ENCODE peak calls at places on chromosomes 11 and 22, in ten cellular contexts. Y is heart right ventricle, X is IMR-90, F is right lobe of liver, A is right atrium auricular region, V is GM23338, D is spleen, K is NB4, M is kidney, B is foreskin fibroblast. Z is an unnamed sample.

GRCh38 chr11:269146-269890 is 8.9 kb upstream of the NLRP6 start:
- DNase-seq in F (no peak), M (peak), D (peak), B (no peak), X (no peak), Y (no peak), A (peak), V (peak), K (peak), Z (no peak)

GRCh38 chr11:72821920-72822799 is 7.9 kb downstream of the ATG16L2 start:
- DNase-seq in Y (peak), F (peak), V (peak), D (peak), B (peak), K (no peak), A (peak), M (peak), X (peak), Z (peak)

GRCh38 chr11:31995525-31996123 is 95.2 kb upstream of the RCN1 start:
- DNase-seq in A (no peak), K (peak), V (no peak), X (peak), F (no peak), Y (no peak), M (no peak), D (no peak), B (peak), Z (no peak)

GRCh38 chr22:43303751-43304150 is 39.4 kb downstream of the SCUBE1 start:
- DNase-seq in A (no peak), K (no peak), B (no peak), X (no peak), M (no peak), V (no peak), F (no peak), D (no peak), Y (no peak), Z (no peak)

GRCh38 chr22:36125434-36125833 is 35.1 kb downstream of the APOL3 start:
- DNase-seq in D (no peak), A (no peak), K (no peak), F (no peak), X (no peak), M (no peak), V (no peak), Y (no peak), B (no peak), Z (no peak)

GRCh38 chr11:30346068-30346688 is 23.3 kb downstream of the ARL14EP start:
- DNase-seq in X (peak), A (no peak), M (no peak), D (no peak), Y (no peak), V (peak), K (peak), B (peak), F (no peak), Z (no peak)

GRCh38 chr11:61647529-61647928 is 32.7 kb upstream of the DAGLA start:
- DNase-seq in A (no peak), K (no peak), B (no peak), X (no peak), Y (no peak), D (no peak), V (no peak), M (no peak), F (no peak), Z (no peak)

GRCh38 chr11:77091146-77091940 is 11.3 kb upstream of the OMP start:
- DNase-seq in M (peak), V (peak), X (peak), B (peak), K (peak), F (peak), D (peak), Y (peak), A (peak), Z (peak)

GRCh38 chr11:6433998-6434650 is 6.7 kb downstream of the HPX start:
- DNase-seq in K (no peak), B (no peak), A (no peak), V (no peak), X (no peak), M (no peak), D (no peak), Y (no peak), F (no peak), Z (no peak)

GRCh38 chr22:38205261-38206128 is 3.7 kb downstream of the MAFF start:
- DNase-seq in X (peak), A (peak), V (no peak), D (no peak), B (peak), M (peak), Y (peak), K (no peak), F (no peak), Z (peak)

GRCh38 chr11:77189588-77190210 is 61.7 kb downstream of the MYO7A start:
- DNase-seq in M (peak), K (no peak), V (no peak), X (no peak), D (no peak), F (no peak), B (no peak), A (no peak), Y (no peak), Z (peak)

GRCh38 chr11:110866081-110866480 is 153.8 kb upstream of the ARHGAP20 start:
- DNase-seq in X (no peak), M (no peak), F (no peak), A (no peak), V (no peak), K (no peak), B (peak), Y (no peak), D (no peak), Z (no peak)

GRCh38 chr11:121661796-121662508 is 209.2 kb upstream of the SORL1-AS1 start:
- DNase-seq in B (peak), F (no peak), K (no peak), Y (no peak), M (no peak), D (no peak), V (no peak), A (no peak), X (peak), Z (no peak)

GRCh38 chr11:63869171-63869591 is 30.3 kb downstream of the MARK2 start:
- DNase-seq in Y (no peak), X (no peak), F (no peak), V (no peak), D (no peak), M (peak), B (no peak), A (no peak), K (peak), Z (no peak)

GRCh38 chr22:30654361-30654760 is 13.3 kb downstream of the DUSP18 start:
- DNase-seq in V (no peak), K (no peak), X (no peak), D (no peak), M (peak), A (no peak), Y (no peak), F (no peak), B (no peak), Z (no peak)

GRCh38 chr11:65585396-65586246 is 9.8 kb downstream of the EHBP1L1 start:
- DNase-seq in V (peak), X (no peak), M (no peak), B (peak), F (no peak), D (no peak), K (no peak), Y (no peak), A (no peak), Z (no peak)

GRCh38 chr11:11856638-11857037 is 14.9 kb downstream of the USP47 start:
- DNase-seq in A (no peak), V (no peak), B (peak), K (peak), M (no peak), Y (no peak), X (no peak), D (no peak), F (no peak), Z (no peak)

GRCh38 chr22:37552560-37553163 is 7.6 kb upstream of the CDC42EP1 start:
- DNase-seq in X (peak), D (no peak), A (no peak), K (no peak), B (peak), Y (peak), M (peak), V (peak), F (no peak), Z (no peak)

GRCh38 chr11:94912806-94913205 is 60.5 kb downstream of the CWC15 start:
- DNase-seq in B (no peak), D (no peak), F (no peak), A (no peak), K (no peak), Y (no peak), M (no peak), V (no peak), X (no peak), Z (no peak)

GRCh38 chr11:111565111-111565720 is 24.7 kb downstream of the LAYN start:
- DNase-seq in X (peak), F (peak), M (no peak), A (peak), B (peak), D (no peak), V (peak), K (peak), Y (peak), Z (no peak)

GRCh38 chr11:117604349-117604995 is 192.5 kb downstream of the DSCAML1 start:
- DNase-seq in X (peak), K (no peak), A (no peak), D (no peak), V (no peak), F (no peak), B (peak), M (no peak), Y (no peak), Z (no peak)

GRCh38 chr11:13550761-13551160 is 55.0 kb upstream of the PTH start:
- DNase-seq in X (no peak), M (no peak), K (no peak), D (no peak), F (no peak), B (no peak), A (no peak), V (no peak), Y (no peak), Z (no peak)

GRCh38 chr11:122731500-122731913 is 76.0 kb downstream of the UBASH3B start:
- DNase-seq in X (peak), K (no peak), V (no peak), A (no peak), Y (no peak), B (peak), M (no peak), D (no peak), F (no peak), Z (no peak)

GRCh38 chr11:105910095-105910715 is 111.8 kb downstream of the MSANTD4 start:
- DNase-seq in B (peak), X (peak), V (no peak), Y (no peak), A (no peak), K (no peak), D (no peak), M (no peak), F (no peak), Z (no peak)

GRCh38 chr11:16787035-16787744 is 48.7 kb downstream of the C11orf58 start:
- DNase-seq in Y (no peak), D (no peak), M (no peak), F (no peak), B (peak), K (no peak), X (peak), V (no peak), A (no peak), Z (no peak)

GRCh38 chr11:7637447-7638157 is 35.7 kb downstream of the CYB5R2 start:
- DNase-seq in K (no peak), Y (no peak), F (no peak), M (no peak), X (peak), D (no peak), B (peak), V (no peak), A (peak), Z (no peak)

GRCh38 chr11:95706974-95707387 is 82.6 kb downstream of the FAM76B start:
- DNase-seq in D (no peak), M (no peak), X (no peak), K (no peak), B (no peak), A (no peak), F (no peak), Y (no peak), V (no peak), Z (no peak)

GRCh38 chr11:135027461-135027860 is 615.4 kb upstream of the B3GAT1 start:
- DNase-seq in V (peak), F (peak), M (no peak), X (peak), Y (no peak), A (no peak), K (peak), D (no peak), B (peak), Z (no peak)

GRCh38 chr11:68138256-68138655 is 17.1 kb upstream of the CHKA start:
- DNase-seq in A (no peak), Y (no peak), X (no peak), F (no peak), M (no peak), B (peak), K (no peak), D (no peak), V (no peak), Z (no peak)

GRCh38 chr11:128467610-128468041 is 119.7 kb downstream of the ETS1 start:
- DNase-seq in Y (peak), D (no peak), B (peak), F (no peak), M (peak), X (peak), A (peak), V (no peak), K (no peak), Z (no peak)

GRCh38 chr22:30183271-30183670 is 63.3 kb downstream of the LIF start:
- DNase-seq in M (no peak), A (no peak), F (no peak), B (no peak), V (no peak), Y (no peak), D (no peak), X (no peak), K (no peak), Z (no peak)

GRCh38 chr11:103537904-103538502 is 428.8 kb downstream of the DYNC2H1 start:
- DNase-seq in X (peak), K (peak), D (no peak), F (no peak), M (no peak), A (no peak), V (peak), B (peak), Y (no peak), Z (no peak)

GRCh38 chr22:41171996-41172395 is 33.1 kb upstream of the L3MBTL2 start:
- DNase-seq in D (no peak), K (no peak), F (no peak), V (no peak), Y (no peak), M (no peak), A (no peak), X (no peak), B (no peak), Z (no peak)

GRCh38 chr11:96620464-96621044 is 230.7 kb downstream of the JRKL start:
- DNase-seq in D (no peak), F (no peak), X (no peak), Y (no peak), V (no peak), K (no peak), B (no peak), M (no peak), A (no peak), Z (no peak)

GRCh38 chr22:36386351-36386899 is 1.3 kb downstream of the MYH9 start:
- DNase-seq in X (no peak), A (no peak), D (peak), K (peak), M (peak), Y (peak), F (peak), B (peak), V (no peak), Z (peak)

GRCh38 chr11:116229581-116229980 is 543.2 kb downstream of the BUD13 start:
- DNase-seq in V (no peak), A (no peak), X (no peak), K (no peak), Y (no peak), M (no peak), F (no peak), D (no peak), B (no peak), Z (no peak)

GRCh38 chr11:128588086-128588485 is 728 bp upstream of the ETS1 start:
- DNase-seq in K (no peak), B (peak), Y (no peak), V (no peak), F (no peak), M (no peak), D (no peak), X (peak), A (no peak), Z (no peak)

GRCh38 chr11:116792869-116793475 is 1.3 kb upstream of the APOA5 start:
- DNase-seq in K (no peak), D (no peak), A (no peak), V (no peak), F (no peak), Y (no peak), M (no peak), B (peak), X (peak), Z (no peak)

GRCh38 chr11:103338621-103339484 is 229.6 kb downstream of the DYNC2H1 start:
- DNase-seq in V (peak), Y (no peak), X (peak), A (no peak), K (peak), D (no peak), B (peak), M (peak), F (no peak), Z (no peak)

GRCh38 chr11:107591446-107592236 is 694 bp downstream of the ELMOD1 start:
- DNase-seq in Y (peak), X (no peak), M (peak), A (no peak), K (no peak), V (peak), D (no peak), F (peak), B (peak), Z (no peak)

GRCh38 chr11:107591098-107591445 is at the start of gene ELMOD1:
- DNase-seq in B (peak), X (peak), V (peak), M (peak), F (peak), Y (peak), K (peak), A (no peak), D (peak), Z (peak)

GRCh38 chr11:107592813-107593212 is 1.9 kb downstream of the ELMOD1 start:
- DNase-seq in B (peak), Y (no peak), V (peak), M (no peak), K (no peak), F (no peak), D (no peak), A (no peak), X (no peak), Z (no peak)

GRCh38 chr11:107590460-107591097 is 368 bp upstream of the ELMOD1 start:
- DNase-seq in K (no peak), Y (no peak), A (no peak), M (no peak), D (no peak), X (no peak), F (no peak), V (peak), B (peak), Z (no peak)

DNA sequence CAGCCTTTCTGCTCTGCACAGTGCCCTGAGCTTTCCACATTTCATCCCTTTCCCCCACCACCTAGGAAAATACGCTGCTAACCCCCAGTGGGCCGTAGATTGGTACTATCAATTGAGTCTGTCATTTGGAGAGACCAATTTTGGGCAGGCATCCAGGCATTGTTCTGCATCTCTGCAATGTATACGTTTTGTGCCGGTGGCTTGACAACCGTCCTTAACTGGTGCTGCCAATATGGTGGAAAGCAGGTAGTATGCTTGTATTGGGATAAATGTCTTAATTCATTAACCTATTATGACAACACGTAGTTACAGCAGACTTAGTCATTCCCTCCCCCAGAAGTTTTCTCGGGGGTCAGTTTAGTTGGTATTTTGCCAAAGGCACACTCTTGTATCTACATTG is 1.3 kb downstream of the ELMOD1 start:
- DNase-seq in B (no peak), V (no peak), M (no peak), A (no peak), D (no peak), Y (no peak), K (no peak), F (no peak), X (no peak), Z (no peak)
- H3K4me3 ChIP-seq in B (no peak), V (peak), M (no peak), A (peak), D (no peak), Y (peak), K (no peak), F (no peak), X (no peak), Z (no peak)

GRCh38 chr22:48574776-48575566 is 1252.7 kb downstream of the BRD1 start:
- DNase-seq in Y (peak), X (no peak), M (peak), A (no peak), B (peak), K (no peak), V (peak), D (no peak), F (no peak), Z (peak)
- TF ChIP-seq CTCF in Y (no peak), X (peak), M (peak), A (no peak), B (no peak), K (no peak), V (no peak), D (no peak), F (peak), Z (peak)

GRCh38 chr22:20437253-20438065 is at the start of gene SCARF2:
- DNase-seq in B (peak), D (peak), X (peak), M (peak), Y (peak), V (peak), A (no peak), K (no peak), F (no peak), Z (peak)

GRCh38 chr22:20438066-20438677 is 547 bp upstream of the SCARF2 start:
- DNase-seq in M (peak), V (peak), B (peak), F (no peak), A (no peak), D (peak), K (no peak), X (peak), Y (no peak), Z (peak)

GRCh38 chr22:20439556-20439927 is 1.9 kb upstream of the SCARF2 start:
- DNase-seq in K (no peak), D (peak), Y (no peak), B (no peak), X (no peak), V (no peak), M (peak), A (no peak), F (no peak), Z (no peak)

GRCh38 chr22:20439928-20440575 is 2.4 kb upstream of the SCARF2 start:
- DNase-seq in A (no peak), K (no peak), B (no peak), F (no peak), X (no peak), V (no peak), Y (no peak), M (peak), D (peak), Z (peak)

GRCh38 chr22:20438678-20439492 is 1.3 kb upstream of the SCARF2 start:
- DNase-seq in B (peak), X (no peak), K (no peak), F (no peak), A (no peak), D (peak), M (peak), Y (no peak), V (peak), Z (peak)
- H3K4me3 ChIP-seq in B (peak), X (peak), K (no peak), F (no peak), A (peak), D (peak), M (no peak), Y (peak), V (peak), Z (peak)

GRCh38 chr11:126573325-126574076 is 218.0 kb downstream of the ST3GAL4 start:
- DNase-seq in A (no peak), Y (no peak), X (no peak), V (peak), F (no peak), D (no peak), B (no peak), K (peak), M (no peak), Z (no peak)
- TF ChIP-seq CTCF in A (no peak), Y (no peak), X (peak), V (peak), F (no peak), D (no peak), B (peak), K (peak), M (no peak), Z (no peak)

Z was measured in lower lobe of right lung.